ENCODE peak calls at places on chromosomes 7 and 10, in five cellular contexts. S is hypothalamus; F is tibial artery; T is CD8-positive, alpha-beta memory T cell; R is activated T-helper 2 cell treated with anti-CD3 and anti-CD28 coated beads, Interferon-gamma antibody, Interleukin-2, Interleukin-4, amounts not matched to agents 10 μg/mL and 5 μg/mL and 100 μg/mL, durations not matched to agents 14 hours and 24 hours and 36 hours. U is an unnamed sample.

GRCh38 chr10:10985361-10985760 is 32.3 kb upstream of the CELF2 start:
- DNase-seq in S (no peak), T (no peak), R (no peak), F (no peak), U (no peak)

GRCh38 chr7:137462074-137462715 is 118.7 kb upstream of the PTN start:
- DNase-seq in R (no peak), T (no peak), S (no peak), F (no peak), U (no peak)

GRCh38 chr10:42769653-42770052 is 12.9 kb upstream of the BMS1 start:
- DNase-seq in S (no peak), R (no peak), T (no peak), F (no peak), U (peak)

GRCh38 chr7:117127585-117128168 is 174.4 kb downstream of the ST7 start:
- DNase-seq in S (no peak), R (no peak), T (peak), F (no peak), U (peak)

GRCh38 chr10:125343118-125343752 is 182.9 kb upstream of the CTBP2 start:
- DNase-seq in F (no peak), S (no peak), T (no peak), R (no peak), U (no peak)

GRCh38 chr7:29328811-29329210 is 134.2 kb downstream of the CHN2 start:
- DNase-seq in S (no peak), T (no peak), F (no peak), R (no peak), U (no peak)

GRCh38 chr7:94028768-94029167 is 24.6 kb upstream of the BET1 start:
- DNase-seq in T (no peak), S (no peak), R (no peak), F (no peak), U (no peak)

GRCh38 chr7:132430863-132431822 is 145.1 kb downstream of the PLXNA4 start:
- DNase-seq in R (peak), S (no peak), F (no peak), T (peak), U (no peak)

GRCh38 chr7:102111063-102111757 is 175.5 kb upstream of the SH2B2 start:
- DNase-seq in T (no peak), F (no peak), S (no peak), R (no peak), U (no peak)

GRCh38 chr10:116521424-116522305 is 24.1 kb upstream of the PNLIP start:
- DNase-seq in F (no peak), R (no peak), T (no peak), S (no peak), U (no peak)

GRCh38 chr10:86300399-86300925 is 66.1 kb downstream of the GRID1 start:
- DNase-seq in F (no peak), R (no peak), S (no peak), T (no peak), U (no peak)

GRCh38 chr10:103102195-103102594 is 90.9 kb downstream of the NT5C2 start:
- DNase-seq in F (no peak), R (no peak), T (no peak), S (no peak), U (no peak)

GRCh38 chr7:151429555-151430331 is 10.2 kb downstream of the CRYGN start:
- DNase-seq in T (peak), R (peak), S (no peak), F (no peak), U (peak)

GRCh38 chr7:18040196-18040595 is 12.6 kb upstream of the PRPS1L1 start:
- DNase-seq in T (no peak), F (no peak), S (no peak), R (no peak), U (no peak)

GRCh38 chr10:37762287-37762686 is 95.1 kb downstream of the ZNF248 start:
- DNase-seq in R (no peak), T (no peak), S (no peak), F (no peak), U (no peak)

GRCh38 chr7:151692721-151693120 is 173.0 kb upstream of the RHEB start:
- DNase-seq in F (no peak), R (no peak), S (no peak), T (no peak), U (no peak)

GRCh38 chr7:141071855-141072547 is 1.9 kb upstream of the TMEM178B start:
- DNase-seq in F (no peak), S (no peak), R (no peak), T (no peak), U (no peak)

GRCh38 chr7:2029211-2029905 is 203.4 kb downstream of the MAD1L1 start:
- DNase-seq in R (no peak), T (no peak), F (peak), S (no peak), U (no peak)

GRCh38 chr10:28266449-28267224 is 36.2 kb downstream of the MPP7 start:
- DNase-seq in S (no peak), F (no peak), R (no peak), T (no peak), U (no peak)

U was measured in DMS153.